ENCODE peak calls at places on chromosomes 2 and 18, in four cellular contexts. Y is mesenchymal stem cell, I is AG04450, R is AML-193. O is an unnamed sample.

GRCh38 chr2:162403884-162404283 is 60.0 kb downstream of the GCA start:
- DNase-seq in Y (peak; percentile 2), R (no peak), I (no peak), O (peak; percentile 32)

GRCh38 chr2:224870341-224870740 is 154.2 kb upstream of the CCDC195 start:
- DNase-seq in Y (no peak), I (no peak), R (no peak), O (no peak)

GRCh38 chr2:124572953-124573634 is 548.0 kb downstream of the CNTNAP5 start:
- DNase-seq in I (no peak), Y (no peak), R (no peak), O (no peak)

GRCh38 chr2:196066794-196067382 is 1.7 kb downstream of the DNAH7 start:
- DNase-seq in Y (peak; percentile 57), I (no peak), R (peak; percentile 72), O (no peak)

GRCh38 chr2:223315813-223316212 is 263.8 kb downstream of the KCNE4 start:
- DNase-seq in I (no peak), R (no peak), Y (no peak), O (no peak)

GRCh38 chr2:186255823-186256222 is 230.2 kb upstream of the ZC3H15 start:
- DNase-seq in R (no peak), I (no peak), Y (no peak), O (no peak)

GRCh38 chr2:85018049-85018447 is 47.1 kb downstream of the KCMF1 start:
- DNase-seq in Y (peak; percentile 41), R (no peak), I (no peak), O (no peak)

GRCh38 chr2:23656597-23656973 is 270.3 kb downstream of the ATAD2B start:
- DNase-seq in I (no peak), Y (no peak), R (no peak), O (no peak)

GRCh38 chr18:9575558-9575957 is 38.8 kb downstream of the PPP4R1 start:
- DNase-seq in I (peak; percentile 96), Y (peak; percentile 97), R (no peak), O (peak; percentile 88)

GRCh38 chr2:219731173-219731572 is 103.7 kb downstream of the SLC4A3 start:
- DNase-seq in I (no peak), R (no peak), Y (no peak), O (no peak)

GRCh38 chr2:69036926-69037325 is 23.9 kb downstream of the ANTXR1 start:
- DNase-seq in R (no peak), I (no peak), Y (peak; percentile 55), O (no peak)

GRCh38 chr2:225566798-225567197 is 167.3 kb downstream of the NYAP2 start:
- DNase-seq in Y (no peak), I (no peak), R (peak; percentile 1), O (no peak)

GRCh38 chr2:144426981-144427479 is 92.9 kb downstream of the ZEB2 start:
- DNase-seq in I (peak; percentile 29), Y (peak; percentile 92), R (no peak), O (peak; percentile 78)

GRCh38 chr18:3329871-3330270 is 67.9 kb downstream of the MYL12B start:
- DNase-seq in Y (no peak), R (no peak), I (no peak), O (no peak)

GRCh38 chr18:43570593-43570992 is 293.3 kb upstream of the SYT4 start:
- DNase-seq in R (no peak), Y (no peak), I (no peak), O (no peak)

GRCh38 chr2:152730591-152731333 is 12.3 kb downstream of the ARL6IP6 start:
- DNase-seq in R (peak; percentile 80), I (no peak), Y (peak; percentile 38), O (no peak)

GRCh38 chr2:173048901-173049661 is 26.6 kb upstream of the MAP3K20 start:
- DNase-seq in I (peak; percentile 90), Y (peak; percentile 97), R (peak; percentile 74), O (peak; percentile 96)

GRCh38 chr2:150548527-150548926 is 61.1 kb upstream of the RND3 start:
- DNase-seq in R (peak; percentile 15), Y (peak; percentile 49), I (no peak), O (no peak)

GRCh38 chr2:86621290-86621943 is 2.2 kb downstream of the RNF103 start:
- DNase-seq in Y (peak; percentile 11), R (peak; percentile 22), I (no peak), O (no peak)

GRCh38 chr18:33573193-33573592 is 4.8 kb upstream of the ASXL3 start:
- DNase-seq in Y (no peak), I (no peak), R (no peak), O (no peak)

GRCh38 chr2:67476808-67477790 is 80.0 kb downstream of the ETAA1 start:
- DNase-seq in Y (peak; percentile 62), I (no peak), R (peak; percentile 5), O (peak; percentile 19)

GRCh38 chr18:37987901-37988300 is 422.3 kb upstream of the CELF4 start:
- DNase-seq in R (no peak), Y (no peak), I (no peak), O (no peak)

GRCh38 chr2:43117521-43118143 is 108.8 kb downstream of the ZFP36L2 start:
- DNase-seq in I (no peak), Y (no peak), R (no peak), O (no peak)

GRCh38 chr18:61464551-61465102 is 131.4 kb downstream of the CDH20 start:
- DNase-seq in I (no peak), Y (no peak), R (no peak), O (no peak)

GRCh38 chr18:8765692-8766463 is 60.5 kb downstream of the MTCL1 start:
- DNase-seq in R (no peak), I (no peak), Y (peak; percentile 88), O (no peak)

GRCh38 chr2:223641062-223641461 is 38.9 kb upstream of the SCG2 start:
- DNase-seq in R (no peak), I (peak; percentile 4), Y (peak; percentile 92), O (no peak)

GRCh38 chr18:42192251-42193248 is 237.5 kb downstream of the PIK3C3 start:
- DNase-seq in I (no peak), R (no peak), Y (peak; percentile 73), O (peak; percentile 67)

O was measured in non-pigmented ciliary epithelial cell.